ENCODE peak calls at places on chromosomes 11 and 22, in six cellular contexts. E, S, U, B, P and D are unnamed samples.

GRCh38 chr11:71228961-71229360 is 23.4 kb downstream of the SHANK2 start:
- DNase-seq in U (no peak), P (no peak), E (no peak), B (no peak), S (no peak), D (peak; percentile 51)

GRCh38 chr11:3231851-3232744 is at the start of gene MRGPRE:
- DNase-seq in S (no peak), B (no peak), E (peak; percentile 61), P (peak; percentile 46), U (peak; percentile 60), D (no peak)

GRCh38 chr11:15742626-15743243 is 613.6 kb downstream of the SOX6 start:
- DNase-seq in P (no peak), U (no peak), E (no peak), S (no peak), B (peak; percentile 31), D (no peak)

GRCh38 chr11:97739892-97740782 is 1280.6 kb upstream of the CNTN5 start:
- DNase-seq in U (no peak), E (no peak), B (peak; percentile 79), P (no peak), S (no peak), D (peak; percentile 89)

GRCh38 chr22:28594076-28594783 is 85.4 kb downstream of the TTC28 start:
- DNase-seq in U (no peak), P (no peak), E (no peak), B (no peak), S (no peak), D (peak; percentile 31)

GRCh38 chr22:17368727-17369552 is at the start of gene CECR2:
- DNase-seq in U (peak; percentile 83), B (no peak), E (peak; percentile 78), P (peak; percentile 72), S (no peak), D (peak; percentile 1)

GRCh38 chr11:121152764-121153163 is 51.7 kb downstream of the TECTA start:
- DNase-seq in E (no peak), U (no peak), S (no peak), B (no peak), P (no peak), D (no peak)

GRCh38 chr11:71339178-71339881 is 87.0 kb upstream of the SHANK2 start:
- DNase-seq in U (peak; percentile 17), B (no peak), S (no peak), P (no peak), E (no peak), D (peak; percentile 5)

GRCh38 chr11:122159173-122159701 is 43.2 kb upstream of the BLID start:
- DNase-seq in P (no peak), S (no peak), B (peak; percentile 29), E (peak; percentile 64), U (no peak), D (peak; percentile 71)

GRCh38 chr11:14418801-14419417 is 59.9 kb upstream of the RRAS2 start:
- DNase-seq in B (peak; percentile 36), U (no peak), E (no peak), P (no peak), S (no peak), D (peak; percentile 24)

GRCh38 chr11:20056109-20057054 is 103.9 kb downstream of the DBX1 start:
- DNase-seq in S (no peak), P (no peak), U (peak; percentile 80), E (peak; percentile 85), B (no peak), D (no peak)

GRCh38 chr22:26164174-26164573 is 5.1 kb upstream of the SEZ6L start:
- DNase-seq in P (no peak), U (no peak), S (no peak), E (no peak), B (no peak), D (no peak)

GRCh38 chr22:26162961-26163360 is 6.3 kb upstream of the SEZ6L start:
- DNase-seq in S (no peak), P (no peak), U (no peak), E (no peak), B (no peak), D (no peak)

GRCh38 chr22:26161746-26162145 is 7.5 kb upstream of the SEZ6L start:
- DNase-seq in U (no peak), S (no peak), E (no peak), B (no peak), P (no peak), D (no peak)

GRCh38 chr22:26159886-26160285 is 9.4 kb upstream of the SEZ6L start:
- DNase-seq in S (no peak), E (no peak), B (no peak), U (no peak), P (no peak), D (no peak)
- H3K9me3 ChIP-seq in S (no peaks in the 10 kb centered on the region), E (peaks cover 5% of the 10 kb centered on the region), B (no peaks in the 10 kb centered on the region), U (no peaks in the 10 kb centered on the region), P (no peaks in the 10 kb centered on the region), D (peaks cover 4% of the 10 kb centered on the region)

DNA sequence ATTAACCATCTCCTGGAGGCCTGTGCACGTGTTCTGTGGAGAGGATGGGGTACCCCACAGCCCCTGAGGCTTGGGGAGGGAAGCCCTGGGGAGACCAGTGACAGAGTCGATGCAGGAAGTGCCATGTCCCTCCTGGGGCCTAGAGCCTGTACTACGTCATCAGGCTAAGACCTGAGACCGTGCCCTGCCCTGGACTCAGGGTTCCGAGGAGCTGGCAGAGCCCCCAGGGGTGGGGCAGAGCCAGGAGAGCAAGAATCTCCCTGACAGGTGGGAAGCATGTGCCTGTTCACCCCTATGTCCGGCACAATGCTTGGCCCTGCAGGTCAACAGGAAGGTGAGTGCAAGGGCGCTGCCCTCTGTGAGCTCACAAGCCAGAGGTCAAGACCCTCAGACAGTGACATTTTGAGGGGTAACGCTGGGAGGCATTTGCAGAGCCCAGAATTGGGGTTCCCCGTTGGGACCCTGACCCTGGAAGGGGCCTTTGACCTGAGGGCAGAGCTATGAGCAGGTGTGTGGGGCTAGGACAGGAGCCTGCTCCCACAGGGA is 781.6 kb downstream of the BRD1 start:
- DNase-seq in B (no peak), E (no peak), P (no peak), S (no peak), U (no peak), D (no peak)
- H3K9me3 ChIP-seq in B (no peaks in the 10 kb centered on the region), E (no peaks in the 10 kb centered on the region), P (no peaks in the 10 kb centered on the region), S (no peaks in the 10 kb centered on the region), U (no peaks in the 10 kb centered on the region), D (no peaks in the 10 kb centered on the region)

DNA sequence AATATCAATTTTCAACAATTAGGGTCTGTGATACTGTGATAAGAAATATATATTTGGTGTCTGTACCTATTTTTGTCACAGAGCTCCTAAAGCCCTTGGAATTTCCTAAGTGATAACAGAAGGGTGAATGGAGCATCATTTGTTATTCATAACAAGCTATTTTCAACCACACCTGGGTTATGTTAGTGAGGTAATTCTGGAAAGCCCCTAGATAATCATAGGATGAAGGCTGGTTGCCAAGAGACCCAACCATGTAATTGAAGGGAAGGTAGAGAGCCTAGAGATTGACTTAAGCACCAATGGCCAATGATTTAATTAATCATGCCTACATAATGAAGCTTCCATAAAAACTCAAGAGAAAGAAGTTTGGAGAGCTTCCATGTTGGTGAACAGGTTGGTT is 109.4 kb downstream of the KIF18A start:
- DNase-seq in B (no peak), S (no peak), E (no peak), P (no peak), U (no peak), D (no peak)
- H3K9me3 ChIP-seq in B (peaks cover 2% of the 10 kb centered on the region), S (no peaks in the 10 kb centered on the region), E (peaks cover 18% of the 10 kb centered on the region), P (peaks cover 25% of the 10 kb centered on the region), U (peaks cover 4% of the 10 kb centered on the region), D (peaks cover 22% of the 10 kb centered on the region)

DNA sequence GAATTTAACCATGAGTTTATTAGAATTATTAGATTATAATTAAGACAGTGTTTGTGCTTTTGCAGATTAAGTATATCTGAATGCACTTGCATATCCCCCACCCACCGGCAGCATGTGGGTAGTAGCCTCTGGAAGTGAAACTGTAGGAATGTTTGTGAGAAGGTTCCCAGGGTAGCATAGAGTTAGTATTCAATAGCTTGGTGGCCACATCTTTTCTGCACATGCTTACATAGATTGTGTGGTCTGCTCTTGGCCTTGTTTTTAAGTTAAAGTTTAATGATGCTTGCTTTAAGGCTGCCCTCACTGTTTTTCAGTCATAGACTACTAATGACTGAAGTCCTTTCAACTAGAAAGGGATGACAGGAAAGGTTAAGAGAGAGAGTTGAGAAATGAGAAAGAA is 137.0 kb downstream of the ARHGAP42 start:
- DNase-seq in B (no peak), S (no peak), E (no peak), U (no peak), P (no peak), D (peak; percentile 25)
- H3K9me3 ChIP-seq in B (no peaks in the 10 kb centered on the region), S (no peaks in the 10 kb centered on the region), E (no peaks in the 10 kb centered on the region), U (no peaks in the 10 kb centered on the region), P (no peaks in the 10 kb centered on the region), D (no peaks in the 10 kb centered on the region)

GRCh38 chr22:19238900-19239299 is 52.6 kb downstream of the CLTCL1 start:
- DNase-seq in S (no peak), U (no peak), P (no peak), E (no peak), B (no peak), D (peak; percentile 50)

GRCh38 chr22:19242699-19243098 is 48.8 kb downstream of the CLTCL1 start:
- DNase-seq in U (no peak), P (no peak), E (no peak), B (no peak), S (no peak), D (no peak)

GRCh38 chr22:19239464-19239863 is 52.1 kb downstream of the CLTCL1 start:
- DNase-seq in E (no peak), B (no peak), P (no peak), U (no peak), S (no peak), D (no peak)

GRCh38 chr22:19240813-19241592 is 50.5 kb downstream of the CLTCL1 start:
- DNase-seq in U (no peak), S (no peak), P (no peak), E (no peak), B (no peak), D (no peak)

DNA sequence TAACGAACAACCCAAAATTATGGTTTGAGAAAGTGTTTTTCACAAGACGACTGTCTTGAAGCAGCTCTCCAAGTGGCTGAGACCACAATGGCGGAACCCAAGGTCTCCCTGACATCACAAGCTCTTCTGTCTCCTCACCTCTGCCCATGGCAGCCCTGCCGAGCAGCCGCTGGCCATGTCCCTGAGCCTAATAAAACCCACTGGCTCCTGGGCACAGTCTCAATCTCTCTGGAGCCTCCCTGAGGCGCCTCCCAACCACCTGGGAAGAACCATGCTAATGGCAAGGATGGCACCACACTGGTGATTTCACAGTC is 50.0 kb downstream of the CLTCL1 start:
- DNase-seq in E (no peak), S (no peak), P (no peak), B (no peak), U (no peak), D (no peak)
- H3K9me3 ChIP-seq in E (no peaks in the 10 kb centered on the region), S (no peaks in the 10 kb centered on the region), P (no peaks in the 10 kb centered on the region), B (no peaks in the 10 kb centered on the region), U (no peaks in the 10 kb centered on the region), D (no peaks in the 10 kb centered on the region)

GRCh38 chr11:1103401-1104360 is 29.0 kb downstream of the MUC2 start:
- DNase-seq in U (peak; percentile 43), E (no peak), P (peak; percentile 36), B (no peak), S (no peak), D (no peak)
- H3K9me3 ChIP-seq in U (no peaks in the 10 kb centered on the region), E (no peaks in the 10 kb centered on the region), P (no peaks in the 10 kb centered on the region), B (no peaks in the 10 kb centered on the region), S (no peaks in the 10 kb centered on the region), D (no peaks in the 10 kb centered on the region)

GRCh38 chr22:48083502-48083901 is 1321.1 kb downstream of the TBC1D22A start:
- DNase-seq in E (peak; percentile 27), S (no peak), B (no peak), U (no peak), P (no peak), D (no peak)
- H3K9me3 ChIP-seq in E (no peaks in the 10 kb centered on the region), S (no peaks in the 10 kb centered on the region), B (peaks cover 14% of the 10 kb centered on the region), U (no peaks in the 10 kb centered on the region), P (no peaks in the 10 kb centered on the region), D (no peaks in the 10 kb centered on the region)

GRCh38 chr22:19319281-19319680 is 27.8 kb upstream of the CLTCL1 start:
- DNase-seq in P (no peak), E (no peak), B (no peak), U (no peak), S (no peak), D (no peak)
- H3K9me3 ChIP-seq in P (peaks cover 36% of the 10 kb centered on the region), E (peaks cover 4% of the 10 kb centered on the region), B (peaks cover 4% of the 10 kb centered on the region), U (peaks cover 16% of the 10 kb centered on the region), S (no peaks in the 10 kb centered on the region), D (peaks cover 23% of the 10 kb centered on the region)